ENCODE peak calls at places on chromosomes 12 and 14, in nine cellular contexts. A is NCI-H774; W is T-cell; M is stimulated activated CD4-positive, alpha-beta T cell treated with anti-CD3 and anti-CD28 coated beads, Interleukin-1b, Interleukin-23, amount 100 ng/mL, for 4 hours; Z is NCI-H1436; I is activated T-cell treated with anti-CD3 and anti-CD28 coated beads for 48 hours; B is effector memory CD4-positive, alpha-beta T cell; N is ELR; E is effector CD4-positive, alpha-beta T cell. F is an unnamed sample.

GRCh38 chr12:47876404-47876960 is 28.3 kb downstream of the VDR start:
- DNase-seq in I (no peak), A (no peak), E (no peak), N (no peak), W (no peak), M (no peak), B (no peak), Z (no peak), F (peak)

GRCh38 chr12:124734224-124734788 is 129.4 kb downstream of the SCARB1 start:
- DNase-seq in W (no peak), E (no peak), Z (peak), I (no peak), N (no peak), A (no peak), B (no peak), M (no peak), F (no peak)

GRCh38 chr12:126719886-126720666 is 1546.9 kb upstream of the TMEM132C start:
- DNase-seq in W (no peak), B (no peak), Z (no peak), E (no peak), M (no peak), N (no peak), A (no peak), I (no peak), F (no peak)

GRCh38 chr14:79986251-79986650 is 225.1 kb downstream of the DIO2 start:
- DNase-seq in E (no peak), B (no peak), W (no peak), A (no peak), M (no peak), I (no peak), N (no peak), Z (no peak), F (peak)

GRCh38 chr14:105358140-105358846 is 40.0 kb upstream of the TEX22 start:
- DNase-seq in B (no peak), N (no peak), A (no peak), E (no peak), Z (no peak), W (no peak), M (no peak), I (no peak), F (no peak)

GRCh38 chr14:45785240-45785639 is 532.2 kb upstream of the MIS18BP1 start:
- DNase-seq in W (no peak), B (no peak), N (no peak), I (no peak), A (no peak), E (no peak), Z (no peak), M (no peak), F (no peak)

GRCh38 chr12:114700392-114701103 is 16.6 kb upstream of the TBX3 start:
- DNase-seq in E (no peak), B (no peak), M (no peak), I (no peak), W (no peak), N (no peak), A (no peak), Z (no peak), F (no peak)

GRCh38 chr12:109770861-109771670 is 57.4 kb downstream of the FAM222A start:
- DNase-seq in M (no peak), B (no peak), A (no peak), N (no peak), I (no peak), W (no peak), E (no peak), Z (no peak), F (no peak)

GRCh38 chr12:82896979-82897378 is 210.3 kb downstream of the TMTC2 start:
- DNase-seq in B (no peak), Z (no peak), A (no peak), W (no peak), N (no peak), I (no peak), E (no peak), M (no peak), F (no peak)

GRCh38 chr14:49999216-49999761 is 106.4 kb downstream of the ARF6 start:
- DNase-seq in W (peak), B (peak), N (peak), Z (no peak), A (no peak), I (peak), E (peak), M (peak), F (peak)

GRCh38 chr14:59969319-59969718 is 49.4 kb downstream of the LRRC9 start:
- DNase-seq in W (no peak), E (no peak), A (no peak), N (peak), Z (no peak), I (no peak), M (no peak), B (no peak), F (peak)

GRCh38 chr14:39247256-39247655 is 13.5 kb downstream of the MIA2 start:
- DNase-seq in E (no peak), Z (no peak), W (no peak), A (no peak), I (no peak), M (no peak), B (no peak), N (peak), F (peak)

GRCh38 chr12:6840428-6841138 is at the start of gene GNB3:
- DNase-seq in I (no peak), A (no peak), E (no peak), W (no peak), N (no peak), Z (no peak), M (no peak), B (no peak), F (no peak)

GRCh38 chr14:72616294-72616693 is 277.6 kb downstream of the DPF3 start:
- DNase-seq in M (no peak), B (no peak), E (no peak), N (no peak), Z (no peak), W (no peak), A (no peak), I (no peak), F (peak)

GRCh38 chr14:55254581-55254980 is 16.6 kb upstream of the FBXO34 start:
- DNase-seq in I (no peak), B (no peak), E (no peak), M (no peak), Z (no peak), W (no peak), A (no peak), N (no peak), F (no peak)

GRCh38 chr12:95733156-95733825 is 57.3 kb downstream of the NTN4 start:
- DNase-seq in A (no peak), E (no peak), B (no peak), Z (no peak), W (no peak), I (no peak), M (no peak), N (peak), F (peak)

GRCh38 chr12:123384318-123384993 is 524 bp downstream of the KMT5A start:
- DNase-seq in A (no peak), E (peak), Z (peak), N (peak), M (no peak), W (no peak), B (no peak), I (no peak), F (peak)

GRCh38 chr12:130582286-130582685 is 133.8 kb downstream of the RIMBP2 start:
- DNase-seq in B (no peak), Z (no peak), N (no peak), M (no peak), I (no peak), E (no peak), A (no peak), W (no peak), F (no peak)

GRCh38 chr12:106234513-106234912 is 13.3 kb downstream of the CKAP4 start:
- DNase-seq in E (no peak), B (no peak), N (peak), W (no peak), M (no peak), Z (no peak), A (no peak), I (no peak), F (peak)

GRCh38 chr12:68189766-68190700 is 30.5 kb upstream of the IFNG start:
- DNase-seq in B (no peak), A (no peak), W (no peak), M (peak), N (peak), Z (no peak), I (no peak), E (no peak), F (peak)

GRCh38 chr14:75905505-75905904 is 76.3 kb downstream of the TGFB3 start:
- DNase-seq in E (no peak), B (no peak), W (no peak), A (no peak), I (no peak), M (no peak), N (no peak), Z (no peak), F (peak)

GRCh38 chr12:16955083-16955657 is 349.2 kb upstream of the LMO3 start:
- DNase-seq in N (peak), Z (no peak), E (no peak), B (no peak), W (no peak), M (no peak), A (no peak), I (no peak), F (no peak)

GRCh38 chr14:64937821-64938193 is 4.7 kb downstream of the GPX2 start:
- DNase-seq in B (no peak), E (no peak), A (no peak), I (no peak), N (peak), Z (no peak), M (no peak), W (no peak), F (peak)

GRCh38 chr12:5171701-5172100 is 128.0 kb downstream of the KCNA5 start:
- DNase-seq in Z (no peak), A (no peak), N (peak), E (no peak), W (no peak), M (no peak), B (no peak), I (no peak), F (peak)

GRCh38 chr14:93025055-93025454 is 90.7 kb downstream of the ITPK1 start:
- DNase-seq in W (peak), A (no peak), E (no peak), B (no peak), N (no peak), M (no peak), I (no peak), Z (no peak), F (no peak)

GRCh38 chr12:1927751-1928351 is 9.4 kb upstream of the CACNA2D4 start:
- DNase-seq in Z (no peak), B (no peak), N (no peak), I (no peak), M (no peak), W (no peak), A (no peak), E (no peak), F (peak)

GRCh38 chr14:97459180-97459579 is 662.0 kb downstream of the VRK1 start:
- DNase-seq in E (no peak), Z (no peak), M (no peak), N (no peak), W (no peak), B (no peak), I (no peak), A (no peak), F (no peak)

GRCh38 chr12:14954269-14954668 is 7.1 kb downstream of the ARHGDIB start:
- DNase-seq in B (peak), N (no peak), M (no peak), I (no peak), W (peak), A (no peak), Z (no peak), E (no peak), F (no peak)